ENCODE peak calls at places on chromosomes 12 and 14, in nine cellular contexts. One of them, this sample, is unnamed.

GRCh38 chr12:49296836-49297694 is 2.1 kb downstream of the PRPH start:
- DNase-seq in Panc1: no peak
- DNase-seq in left lung: peak; percentile 84
- DNase-seq in cardiac muscle cell: no peak
- DNase-seq in retinal pigment epithelial cell: no peak
- DNase-seq in psoas muscle: no peak
- DNase-seq in heart right ventricle: no peak
- DNase-seq in IMR-90: no peak
- DNase-seq in astrocyte of the spinal cord: no peak
- DNase-seq in this sample: no peak

GRCh38 chr12:95859344-95859816 is 628 bp downstream of the SNRPF start:
- DNase-seq in heart right ventricle: no peak
- DNase-seq in retinal pigment epithelial cell: no peak
- DNase-seq in left lung: no peak
- DNase-seq in IMR-90: peak; percentile 31
- DNase-seq in psoas muscle: no peak
- DNase-seq in cardiac muscle cell: peak; percentile 63
- DNase-seq in Panc1: no peak
- DNase-seq in astrocyte of the spinal cord: peak; percentile 39
- DNase-seq in this sample: peak; percentile 17

GRCh38 chr12:85603556-85603955 is 232.7 kb downstream of the RASSF9 start:
- DNase-seq in IMR-90: no peak
- DNase-seq in cardiac muscle cell: no peak
- DNase-seq in Panc1: no peak
- DNase-seq in psoas muscle: no peak
- DNase-seq in heart right ventricle: no peak
- DNase-seq in astrocyte of the spinal cord: no peak
- DNase-seq in left lung: no peak
- DNase-seq in retinal pigment epithelial cell: no peak
- DNase-seq in this sample: no peak

GRCh38 chr14:105203057-105203494 is 22.0 kb upstream of the NUDT14 start:
- DNase-seq in astrocyte of the spinal cord: peak; percentile 54
- DNase-seq in left lung: peak; percentile 95
- DNase-seq in heart right ventricle: peak; percentile 72
- DNase-seq in retinal pigment epithelial cell: no peak
- DNase-seq in cardiac muscle cell: peak; percentile 79
- DNase-seq in IMR-90: peak; percentile 58
- DNase-seq in psoas muscle: peak; percentile 80
- DNase-seq in Panc1: peak; percentile 7
- DNase-seq in this sample: peak; percentile 57

GRCh38 chr12:130514149-130514551 is 176.5 kb downstream of the PIWIL1 start:
- DNase-seq in astrocyte of the spinal cord: no peak
- DNase-seq in psoas muscle: no peak
- DNase-seq in retinal pigment epithelial cell: no peak
- DNase-seq in heart right ventricle: no peak
- DNase-seq in Panc1: no peak
- DNase-seq in IMR-90: no peak
- DNase-seq in left lung: no peak
- DNase-seq in cardiac muscle cell: no peak
- DNase-seq in this sample: no peak

GRCh38 chr12:54578778-54579177 is 9.7 kb downstream of the PPP1R1A start:
- DNase-seq in psoas muscle: no peak
- DNase-seq in astrocyte of the spinal cord: no peak
- DNase-seq in left lung: no peak
- DNase-seq in retinal pigment epithelial cell: no peak
- DNase-seq in IMR-90: no peak
- DNase-seq in cardiac muscle cell: no peak
- DNase-seq in Panc1: no peak
- DNase-seq in heart right ventricle: no peak
- DNase-seq in this sample: no peak

GRCh38 chr14:81023095-81023710 is 67.8 kb downstream of the TSHR start:
- DNase-seq in retinal pigment epithelial cell: no peak
- DNase-seq in cardiac muscle cell: no peak
- DNase-seq in psoas muscle: no peak
- DNase-seq in heart right ventricle: no peak
- DNase-seq in left lung: no peak
- DNase-seq in Panc1: no peak
- DNase-seq in astrocyte of the spinal cord: no peak
- DNase-seq in IMR-90: no peak
- DNase-seq in this sample: no peak

GRCh38 chr12:110928700-110929099 is 8.3 kb upstream of the MYL2 start:
- DNase-seq in psoas muscle: no peak
- DNase-seq in heart right ventricle: peak; percentile 84
- DNase-seq in IMR-90: no peak
- DNase-seq in Panc1: no peak
- DNase-seq in left lung: no peak
- DNase-seq in retinal pigment epithelial cell: no peak
- DNase-seq in astrocyte of the spinal cord: no peak
- DNase-seq in cardiac muscle cell: peak; percentile 95
- DNase-seq in this sample: no peak

GRCh38 chr14:92352158-92352985 is 29.4 kb downstream of the SLC24A4 start:
- DNase-seq in heart right ventricle: no peak
- DNase-seq in cardiac muscle cell: peak; percentile 30
- DNase-seq in retinal pigment epithelial cell: no peak
- DNase-seq in astrocyte of the spinal cord: no peak
- DNase-seq in IMR-90: no peak
- DNase-seq in left lung: no peak
- DNase-seq in psoas muscle: no peak
- DNase-seq in Panc1: no peak
- DNase-seq in this sample: peak; percentile 18

GRCh38 chr14:90533591-90534021 is 136.8 kb downstream of the CALM1 start:
- DNase-seq in Panc1: no peak
- DNase-seq in cardiac muscle cell: no peak
- DNase-seq in IMR-90: no peak
- DNase-seq in astrocyte of the spinal cord: no peak
- DNase-seq in heart right ventricle: no peak
- DNase-seq in psoas muscle: no peak
- DNase-seq in left lung: no peak
- DNase-seq in retinal pigment epithelial cell: no peak
- DNase-seq in this sample: no peak

GRCh38 chr14:92695562-92695961 is 52.9 kb downstream of the LGMN start:
- DNase-seq in cardiac muscle cell: no peak
- DNase-seq in Panc1: no peak
- DNase-seq in astrocyte of the spinal cord: no peak
- DNase-seq in retinal pigment epithelial cell: no peak
- DNase-seq in heart right ventricle: no peak
- DNase-seq in IMR-90: no peak
- DNase-seq in left lung: no peak
- DNase-seq in psoas muscle: no peak
- DNase-seq in this sample: no peak

GRCh38 chr12:109685574-109686447 is 27.8 kb upstream of the FAM222A start:
- DNase-seq in retinal pigment epithelial cell: no peak
- DNase-seq in IMR-90: no peak
- DNase-seq in heart right ventricle: no peak
- DNase-seq in Panc1: no peak
- DNase-seq in left lung: no peak
- DNase-seq in astrocyte of the spinal cord: no peak
- DNase-seq in psoas muscle: no peak
- DNase-seq in cardiac muscle cell: no peak
- DNase-seq in this sample: no peak

GRCh38 chr12:108099085-108099484 is 30.0 kb upstream of the WSCD2 start:
- DNase-seq in astrocyte of the spinal cord: no peak
- DNase-seq in left lung: no peak
- DNase-seq in retinal pigment epithelial cell: no peak
- DNase-seq in heart right ventricle: no peak
- DNase-seq in Panc1: no peak
- DNase-seq in psoas muscle: no peak
- DNase-seq in cardiac muscle cell: no peak
- DNase-seq in IMR-90: no peak
- DNase-seq in this sample: no peak

GRCh38 chr12:49548822-49549648 is 10.2 kb downstream of the KCNH3 start:
- DNase-seq in Panc1: no peak
- DNase-seq in psoas muscle: no peak
- DNase-seq in IMR-90: no peak
- DNase-seq in retinal pigment epithelial cell: no peak
- DNase-seq in astrocyte of the spinal cord: no peak
- DNase-seq in heart right ventricle: no peak
- DNase-seq in left lung: peak; percentile 85
- DNase-seq in cardiac muscle cell: peak; percentile 53
- DNase-seq in this sample: no peak

DNA sequence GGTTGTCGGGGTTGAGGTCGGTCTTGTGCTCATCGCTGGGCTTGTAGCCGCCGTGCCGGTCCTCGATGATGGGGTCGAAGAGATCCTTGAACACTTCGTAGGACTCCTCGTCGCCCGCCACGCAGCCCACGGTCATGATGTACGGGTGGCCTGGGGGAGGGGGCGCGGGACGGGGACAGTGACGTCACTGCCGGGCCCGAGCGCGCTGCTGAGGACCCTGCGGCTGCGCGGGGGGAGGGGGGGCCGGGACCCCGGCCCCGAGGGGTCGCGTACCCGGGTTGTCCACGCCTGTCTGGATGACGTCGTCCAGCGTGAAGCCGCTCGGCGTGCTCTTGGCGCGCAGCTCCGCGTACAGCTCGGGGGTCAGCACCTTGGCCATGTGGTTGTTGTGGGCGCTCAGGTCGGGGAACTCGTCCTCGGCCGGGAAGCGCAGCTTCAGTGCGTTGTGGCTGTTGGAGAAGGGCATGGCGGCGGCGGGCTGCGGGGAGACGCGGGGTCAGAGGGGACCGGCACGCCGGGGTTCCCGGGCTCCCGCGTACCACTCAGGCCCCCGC is 525 bp downstream of the CKB start:
- DNase-seq in heart right ventricle: no peak
- DNase-seq in IMR-90: no peak
- DNase-seq in Panc1: no peak
- DNase-seq in psoas muscle: peak; percentile 35
- DNase-seq in left lung: peak; percentile 82
- DNase-seq in retinal pigment epithelial cell: no peak
- DNase-seq in cardiac muscle cell: peak; percentile 61
- DNase-seq in astrocyte of the spinal cord: no peak
- DNase-seq in this sample: no peak
- H3K4me3 ChIP-seq in heart right ventricle: peak overlapping the region; percentile 62
- H3K4me3 ChIP-seq in IMR-90: peak overlapping the region; percentile 59
- H3K4me3 ChIP-seq in Panc1: peak overlapping the region; percentile 48
- H3K4me3 ChIP-seq in psoas muscle: peak overlapping the region; percentile 62
- H3K4me3 ChIP-seq in left lung: peak overlapping the region; percentile 47
- H3K4me3 ChIP-seq in retinal pigment epithelial cell: peak overlapping the region; percentile 53
- H3K4me3 ChIP-seq in cardiac muscle cell: peak overlapping the region; percentile 55
- H3K4me3 ChIP-seq in astrocyte of the spinal cord: peak overlapping the region; percentile 21
- H3K4me3 ChIP-seq in this sample: peak overlapping the region; percentile 64

DNA sequence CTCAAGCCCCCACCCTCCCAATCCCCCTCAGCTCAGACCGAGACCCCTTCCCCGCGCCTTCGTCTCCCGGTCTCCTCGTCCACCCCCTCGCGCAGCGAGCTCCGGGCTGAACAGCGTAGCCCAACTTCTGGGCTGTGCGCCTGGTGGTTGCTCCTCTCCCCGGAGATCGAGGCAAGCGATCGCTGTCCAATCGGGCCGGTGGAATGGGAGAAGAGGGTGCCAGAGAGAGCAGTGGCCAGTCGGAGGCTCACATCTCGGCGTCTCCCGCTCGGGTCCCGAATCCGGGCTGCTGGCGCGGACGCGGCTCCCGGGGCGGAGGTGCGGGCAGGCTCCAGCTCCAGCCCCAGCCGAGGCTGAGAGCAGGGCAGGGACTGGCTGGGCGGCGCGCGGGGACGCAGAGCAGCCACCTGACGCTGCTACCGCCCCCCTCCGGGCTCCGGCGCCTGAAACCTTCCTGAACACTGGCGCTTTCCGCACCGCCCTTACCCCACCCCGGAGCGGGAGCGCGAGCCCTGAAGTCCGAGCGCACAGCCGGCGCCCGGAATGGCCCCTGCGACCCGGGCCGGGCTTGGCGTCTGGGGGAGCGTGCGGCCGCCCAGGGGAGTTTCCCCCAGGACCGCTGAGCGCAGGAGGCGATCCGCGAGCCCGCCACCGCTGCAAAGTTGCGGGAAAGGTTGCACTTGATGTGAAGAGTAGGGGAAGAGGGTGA is 508 bp upstream of the KCNH5 start:
- DNase-seq in astrocyte of the spinal cord: peak; percentile 39
- DNase-seq in left lung: peak; percentile 75
- DNase-seq in psoas muscle: peak; percentile 13
- DNase-seq in retinal pigment epithelial cell: no peak
- DNase-seq in Panc1: no peak
- DNase-seq in cardiac muscle cell: peak; percentile 68
- DNase-seq in IMR-90: peak; percentile 40
- DNase-seq in heart right ventricle: no peak
- DNase-seq in this sample: peak; percentile 1
- TF ChIP-seq CTCF in astrocyte of the spinal cord: no peak
- TF ChIP-seq CTCF in left lung: no peak
- TF ChIP-seq CTCF in psoas muscle: no peak
- TF ChIP-seq CTCF in retinal pigment epithelial cell: no peak
- TF ChIP-seq CTCF in Panc1: peak; percentile 15
- TF ChIP-seq CTCF in cardiac muscle cell: no peak
- TF ChIP-seq CTCF in IMR-90: no peak
- TF ChIP-seq CTCF in heart right ventricle: no peak
- TF ChIP-seq CTCF in this sample: no peak

DNA sequence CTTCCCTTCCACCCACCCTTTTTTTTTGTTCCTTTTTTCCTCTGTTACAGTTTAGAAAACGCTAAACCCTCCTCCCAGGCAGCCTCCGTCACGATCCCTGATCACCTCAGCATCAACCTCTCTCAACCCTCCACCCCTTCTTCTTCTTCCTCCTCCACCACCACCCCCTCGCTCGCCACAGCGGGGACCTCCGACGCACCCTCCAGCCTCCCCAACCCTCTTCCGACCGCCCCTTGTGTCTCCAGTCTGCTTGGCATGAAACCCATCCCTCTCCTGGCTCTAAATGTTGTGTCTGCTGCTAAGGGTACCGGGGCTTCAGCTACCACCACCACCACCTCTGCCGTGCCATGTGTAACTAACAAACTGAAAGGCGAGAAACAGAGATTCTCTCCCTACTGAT is 22.9 kb downstream of the PCBP2 start:
- DNase-seq in Panc1: no peak
- DNase-seq in heart right ventricle: no peak
- DNase-seq in psoas muscle: no peak
- DNase-seq in retinal pigment epithelial cell: no peak
- DNase-seq in left lung: no peak
- DNase-seq in astrocyte of the spinal cord: no peak
- DNase-seq in IMR-90: no peak
- DNase-seq in cardiac muscle cell: no peak
- DNase-seq in this sample: no peak
- H3K4me3 ChIP-seq in Panc1: no peak overlapping the region
- H3K4me3 ChIP-seq in heart right ventricle: no peak overlapping the region
- H3K4me3 ChIP-seq in psoas muscle: no peak overlapping the region
- H3K4me3 ChIP-seq in retinal pigment epithelial cell: no peak overlapping the region
- H3K4me3 ChIP-seq in left lung: no peak overlapping the region
- H3K4me3 ChIP-seq in astrocyte of the spinal cord: no peak overlapping the region
- H3K4me3 ChIP-seq in IMR-90: no peak overlapping the region
- H3K4me3 ChIP-seq in cardiac muscle cell: no peak overlapping the region
- H3K4me3 ChIP-seq in this sample: no peak overlapping the region

DNA sequence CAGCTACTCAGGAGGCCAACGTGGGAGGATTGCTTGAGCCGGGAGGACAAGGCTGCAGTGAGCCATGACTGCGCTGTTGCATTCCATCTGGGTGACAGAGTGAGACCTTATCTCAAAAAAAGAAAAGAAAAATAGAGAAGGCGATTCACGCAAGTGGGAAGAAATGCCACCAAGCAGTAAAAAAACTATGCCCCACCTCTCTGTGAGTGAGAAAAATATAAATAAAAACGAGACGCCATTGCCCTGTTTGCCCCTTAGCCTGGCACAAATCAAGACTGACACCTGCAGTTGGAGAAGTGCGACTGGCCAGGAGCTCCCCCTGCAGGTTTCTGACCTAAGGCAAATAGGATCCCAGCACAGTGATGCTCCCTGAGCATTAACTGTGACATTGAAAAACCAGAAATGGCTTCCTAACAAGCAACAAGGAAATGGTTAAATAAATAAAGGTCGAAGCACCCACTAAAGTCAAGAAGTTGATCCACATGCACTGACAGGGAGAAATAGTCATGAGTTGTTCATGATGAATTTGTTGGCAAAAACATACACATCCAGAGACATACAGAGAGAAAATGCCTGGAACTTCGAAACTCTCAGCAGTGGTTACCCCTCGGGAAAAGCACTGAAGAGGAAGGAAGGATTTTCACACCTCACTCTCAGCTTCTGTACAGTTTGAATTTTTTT is 21.1 kb downstream of the GSC start:
- DNase-seq in psoas muscle: no peak
- DNase-seq in cardiac muscle cell: peak; percentile 66
- DNase-seq in IMR-90: no peak
- DNase-seq in retinal pigment epithelial cell: no peak
- DNase-seq in astrocyte of the spinal cord: no peak
- DNase-seq in left lung: no peak
- DNase-seq in Panc1: peak; percentile 22
- DNase-seq in heart right ventricle: no peak
- DNase-seq in this sample: no peak
- TF ChIP-seq CTCF in psoas muscle: peak; percentile 26
- TF ChIP-seq CTCF in cardiac muscle cell: peak; percentile 62
- TF ChIP-seq CTCF in IMR-90: no peak
- TF ChIP-seq CTCF in retinal pigment epithelial cell: peak; percentile 77
- TF ChIP-seq CTCF in astrocyte of the spinal cord: peak; percentile 53
- TF ChIP-seq CTCF in left lung: peak; percentile 27
- TF ChIP-seq CTCF in Panc1: peak; percentile 85
- TF ChIP-seq CTCF in heart right ventricle: no peak
- TF ChIP-seq CTCF in this sample: peak; percentile 43

This sample was measured in AG10803.